ENCODE peak calls at places on chromosomes 4 and X, in six cellular contexts. B, V, X, A, T and O are unnamed samples.
A peak's percentile ranks its signal among the peaks of the same experiment; 100 is the strongest.

GRCh38 chr4:55947254-55947882 is 1.4 kb upstream of the CEP135 start:
- DNase-seq in A (peak; percentile 38), T (no peak), X (no peak), V (no peak), B (peak; percentile 39), O (peak; percentile 43)

GRCh38 chr4:161696957-161697356 is 466.8 kb downstream of the FSTL5 start:
- DNase-seq in A (no peak), V (no peak), T (no peak), B (peak; percentile 25), X (no peak), O (no peak)

GRCh38 chrX:123959281-123960063 is 2.0 kb upstream of the STAG2 start:
- DNase-seq in V (no peak), T (peak; percentile 80), X (peak; percentile 48), B (peak; percentile 5), A (peak; percentile 19), O (no peak)

GRCh38 chr4:7518871-7519637 is 84.3 kb upstream of the PSAPL1 start:
- DNase-seq in B (no peak), A (no peak), X (no peak), V (peak; percentile 70), T (no peak), O (no peak)

GRCh38 chr4:153467154-153467896 is 1.2 kb downstream of the TMEM131L start:
- DNase-seq in V (peak; percentile 40), B (no peak), X (peak; percentile 15), T (peak; percentile 83), A (peak; percentile 92), O (peak; percentile 90)

GRCh38 chr4:178311992-178312391 is 869.8 kb upstream of the AGA start:
- DNase-seq in A (no peak), V (no peak), X (no peak), T (no peak), B (no peak), O (no peak)

GRCh38 chr4:74112399-74113090 is 13.6 kb upstream of the CXCL2 start:
- DNase-seq in V (no peak), T (no peak), A (no peak), X (peak; percentile 32), B (no peak), O (no peak)

GRCh38 chr4:3452376-3452775 is 10.6 kb downstream of the HGFAC start:
- DNase-seq in B (no peak), T (no peak), V (no peak), A (no peak), X (peak; percentile 28), O (no peak)

GRCh38 chrX:123975180-123975579 is 13.7 kb downstream of the STAG2 start:
- DNase-seq in A (no peak), T (no peak), B (no peak), X (peak; percentile 12), V (no peak), O (no peak)

GRCh38 chr4:1043162-1043561 is 31.7 kb downstream of the FGFRL1 start:
- DNase-seq in B (no peak), V (no peak), A (no peak), X (no peak), T (no peak), O (no peak)

GRCh38 chr4:14783011-14783877 is 219.0 kb upstream of the CPEB2 start:
- DNase-seq in B (peak; percentile 86), V (no peak), X (no peak), A (peak; percentile 17), T (no peak), O (peak; percentile 9)

GRCh38 chrX:155179343-155179997 is 36.8 kb upstream of the VBP1 start:
- DNase-seq in A (no peak), V (no peak), T (no peak), X (peak; percentile 0), B (no peak), O (no peak)

GRCh38 chr4:165199722-165200121 is 7.6 kb upstream of the KLHL2 start:
- DNase-seq in A (no peak), T (no peak), V (no peak), B (peak; percentile 32), X (no peak), O (no peak)